ENCODE peak calls at places on chromosomes 5 and 9, in ten cellular contexts. One of them, this sample, is unnamed.

GRCh38 chr5:139453683-139454567 is 8.6 kb downstream of the ECSCR start:
- DNase-seq in KG1: no peak
- DNase-seq in aorta: peak
- DNase-seq in iris pigment epithelial cell: no peak
- DNase-seq in stimulated activated CD8-positive, alpha-beta memory T cell treated with anti-CD3 and anti-CD28 coated beads, Interleukin-12 subunit alpha, Interleukin-12 subunit beta, amount 100 ng/mL, for 1 hour: no peak
- DNase-seq in stimulated activated naive CD4-positive, alpha-beta T cell: no peak
- DNase-seq in HS-27A: no peak
- DNase-seq in foreskin melanocyte: no peak
- DNase-seq in immature natural killer cell: peak
- DNase-seq in astrocyte of the spinal cord: no peak
- DNase-seq in this sample: no peak

GRCh38 chr5:77282337-77283027 is 72.0 kb downstream of the PDE8B start:
- DNase-seq in KG1: no peak
- DNase-seq in aorta: no peak
- DNase-seq in iris pigment epithelial cell: peak
- DNase-seq in stimulated activated CD8-positive, alpha-beta memory T cell treated with anti-CD3 and anti-CD28 coated beads, Interleukin-12 subunit alpha, Interleukin-12 subunit beta, amount 100 ng/mL, for 1 hour: no peak
- DNase-seq in stimulated activated naive CD4-positive, alpha-beta T cell: no peak
- DNase-seq in HS-27A: no peak
- DNase-seq in foreskin melanocyte: no peak
- DNase-seq in immature natural killer cell: no peak
- DNase-seq in astrocyte of the spinal cord: peak
- DNase-seq in this sample: no peak

GRCh38 chr5:172484664-172485063 is 30.3 kb upstream of the SH3PXD2B start:
- DNase-seq in KG1: no peak
- DNase-seq in aorta: peak
- DNase-seq in iris pigment epithelial cell: no peak
- DNase-seq in stimulated activated CD8-positive, alpha-beta memory T cell treated with anti-CD3 and anti-CD28 coated beads, Interleukin-12 subunit alpha, Interleukin-12 subunit beta, amount 100 ng/mL, for 1 hour: no peak
- DNase-seq in stimulated activated naive CD4-positive, alpha-beta T cell: no peak
- DNase-seq in HS-27A: no peak
- DNase-seq in foreskin melanocyte: no peak
- DNase-seq in immature natural killer cell: no peak
- DNase-seq in astrocyte of the spinal cord: no peak
- DNase-seq in this sample: no peak

GRCh38 chr9:120183615-120184014 is 396.4 kb downstream of the CDK5RAP2 start:
- DNase-seq in KG1: no peak
- DNase-seq in aorta: no peak
- DNase-seq in iris pigment epithelial cell: no peak
- DNase-seq in stimulated activated CD8-positive, alpha-beta memory T cell treated with anti-CD3 and anti-CD28 coated beads, Interleukin-12 subunit alpha, Interleukin-12 subunit beta, amount 100 ng/mL, for 1 hour: no peak
- DNase-seq in stimulated activated naive CD4-positive, alpha-beta T cell: no peak
- DNase-seq in HS-27A: no peak
- DNase-seq in foreskin melanocyte: no peak
- DNase-seq in immature natural killer cell: no peak
- DNase-seq in astrocyte of the spinal cord: no peak
- DNase-seq in this sample: no peak

GRCh38 chr9:91843093-91843492 is 106.9 kb downstream of the ROR2 start:
- DNase-seq in KG1: no peak
- DNase-seq in aorta: no peak
- DNase-seq in iris pigment epithelial cell: no peak
- DNase-seq in stimulated activated CD8-positive, alpha-beta memory T cell treated with anti-CD3 and anti-CD28 coated beads, Interleukin-12 subunit alpha, Interleukin-12 subunit beta, amount 100 ng/mL, for 1 hour: no peak
- DNase-seq in stimulated activated naive CD4-positive, alpha-beta T cell: no peak
- DNase-seq in HS-27A: no peak
- DNase-seq in foreskin melanocyte: no peak
- DNase-seq in immature natural killer cell: no peak
- DNase-seq in astrocyte of the spinal cord: no peak
- DNase-seq in this sample: peak

GRCh38 chr9:6405371-6405770 is 7.6 kb upstream of the UHRF2 start:
- DNase-seq in KG1: no peak
- DNase-seq in aorta: no peak
- DNase-seq in iris pigment epithelial cell: no peak
- DNase-seq in stimulated activated CD8-positive, alpha-beta memory T cell treated with anti-CD3 and anti-CD28 coated beads, Interleukin-12 subunit alpha, Interleukin-12 subunit beta, amount 100 ng/mL, for 1 hour: no peak
- DNase-seq in stimulated activated naive CD4-positive, alpha-beta T cell: no peak
- DNase-seq in HS-27A: no peak
- DNase-seq in foreskin melanocyte: no peak
- DNase-seq in immature natural killer cell: no peak
- DNase-seq in astrocyte of the spinal cord: no peak
- DNase-seq in this sample: no peak

GRCh38 chr9:6351757-6352156 is 23.6 kb downstream of the TPD52L3 start:
- DNase-seq in KG1: no peak
- DNase-seq in aorta: no peak
- DNase-seq in iris pigment epithelial cell: no peak
- DNase-seq in stimulated activated CD8-positive, alpha-beta memory T cell treated with anti-CD3 and anti-CD28 coated beads, Interleukin-12 subunit alpha, Interleukin-12 subunit beta, amount 100 ng/mL, for 1 hour: no peak
- DNase-seq in stimulated activated naive CD4-positive, alpha-beta T cell: no peak
- DNase-seq in HS-27A: no peak
- DNase-seq in foreskin melanocyte: no peak
- DNase-seq in immature natural killer cell: no peak
- DNase-seq in astrocyte of the spinal cord: no peak
- DNase-seq in this sample: no peak

GRCh38 chr5:124746916-124747769 is 704 bp upstream of the ZNF608 start:
- DNase-seq in KG1: peak
- DNase-seq in aorta: peak
- DNase-seq in iris pigment epithelial cell: peak
- DNase-seq in stimulated activated CD8-positive, alpha-beta memory T cell treated with anti-CD3 and anti-CD28 coated beads, Interleukin-12 subunit alpha, Interleukin-12 subunit beta, amount 100 ng/mL, for 1 hour: no peak
- DNase-seq in stimulated activated naive CD4-positive, alpha-beta T cell: no peak
- DNase-seq in HS-27A: no peak
- DNase-seq in foreskin melanocyte: peak
- DNase-seq in immature natural killer cell: no peak
- DNase-seq in astrocyte of the spinal cord: peak
- DNase-seq in this sample: peak

GRCh38 chr9:23669776-23670175 is 156.3 kb downstream of the ELAVL2 start:
- DNase-seq in KG1: no peak
- DNase-seq in aorta: no peak
- DNase-seq in iris pigment epithelial cell: no peak
- DNase-seq in stimulated activated CD8-positive, alpha-beta memory T cell treated with anti-CD3 and anti-CD28 coated beads, Interleukin-12 subunit alpha, Interleukin-12 subunit beta, amount 100 ng/mL, for 1 hour: no peak
- DNase-seq in stimulated activated naive CD4-positive, alpha-beta T cell: no peak
- DNase-seq in HS-27A: no peak
- DNase-seq in foreskin melanocyte: no peak
- DNase-seq in immature natural killer cell: no peak
- DNase-seq in astrocyte of the spinal cord: no peak
- DNase-seq in this sample: no peak

GRCh38 chr9:92275541-92275940 is 18.0 kb downstream of the IARS1 start:
- DNase-seq in KG1: no peak
- DNase-seq in aorta: no peak
- DNase-seq in iris pigment epithelial cell: peak
- DNase-seq in stimulated activated CD8-positive, alpha-beta memory T cell treated with anti-CD3 and anti-CD28 coated beads, Interleukin-12 subunit alpha, Interleukin-12 subunit beta, amount 100 ng/mL, for 1 hour: no peak
- DNase-seq in stimulated activated naive CD4-positive, alpha-beta T cell: no peak
- DNase-seq in HS-27A: no peak
- DNase-seq in foreskin melanocyte: no peak
- DNase-seq in immature natural killer cell: no peak
- DNase-seq in astrocyte of the spinal cord: no peak
- DNase-seq in this sample: no peak

GRCh38 chr5:137122558-137122957 is 376.6 kb downstream of the SPOCK1 start:
- DNase-seq in KG1: no peak
- DNase-seq in aorta: no peak
- DNase-seq in iris pigment epithelial cell: no peak
- DNase-seq in stimulated activated CD8-positive, alpha-beta memory T cell treated with anti-CD3 and anti-CD28 coated beads, Interleukin-12 subunit alpha, Interleukin-12 subunit beta, amount 100 ng/mL, for 1 hour: no peak
- DNase-seq in stimulated activated naive CD4-positive, alpha-beta T cell: no peak
- DNase-seq in HS-27A: no peak
- DNase-seq in foreskin melanocyte: no peak
- DNase-seq in immature natural killer cell: no peak
- DNase-seq in astrocyte of the spinal cord: no peak
- DNase-seq in this sample: no peak

GRCh38 chr5:176387384-176387925 is 943 bp downstream of the NOP16 start:
- DNase-seq in KG1: no peak
- DNase-seq in aorta: peak
- DNase-seq in iris pigment epithelial cell: no peak
- DNase-seq in stimulated activated CD8-positive, alpha-beta memory T cell treated with anti-CD3 and anti-CD28 coated beads, Interleukin-12 subunit alpha, Interleukin-12 subunit beta, amount 100 ng/mL, for 1 hour: no peak
- DNase-seq in stimulated activated naive CD4-positive, alpha-beta T cell: no peak
- DNase-seq in HS-27A: no peak
- DNase-seq in foreskin melanocyte: peak
- DNase-seq in immature natural killer cell: no peak
- DNase-seq in astrocyte of the spinal cord: no peak
- DNase-seq in this sample: no peak

GRCh38 chr9:2214707-2215106 is 199.6 kb downstream of the SMARCA2 start:
- DNase-seq in KG1: no peak
- DNase-seq in aorta: no peak
- DNase-seq in iris pigment epithelial cell: no peak
- DNase-seq in stimulated activated CD8-positive, alpha-beta memory T cell treated with anti-CD3 and anti-CD28 coated beads, Interleukin-12 subunit alpha, Interleukin-12 subunit beta, amount 100 ng/mL, for 1 hour: no peak
- DNase-seq in stimulated activated naive CD4-positive, alpha-beta T cell: no peak
- DNase-seq in HS-27A: no peak
- DNase-seq in foreskin melanocyte: no peak
- DNase-seq in immature natural killer cell: no peak
- DNase-seq in astrocyte of the spinal cord: no peak
- DNase-seq in this sample: no peak

GRCh38 chr5:23314827-23315226 is 192.6 kb upstream of the PRDM9 start:
- DNase-seq in KG1: no peak
- DNase-seq in aorta: no peak
- DNase-seq in iris pigment epithelial cell: peak
- DNase-seq in stimulated activated CD8-positive, alpha-beta memory T cell treated with anti-CD3 and anti-CD28 coated beads, Interleukin-12 subunit alpha, Interleukin-12 subunit beta, amount 100 ng/mL, for 1 hour: no peak
- DNase-seq in stimulated activated naive CD4-positive, alpha-beta T cell: no peak
- DNase-seq in HS-27A: no peak
- DNase-seq in foreskin melanocyte: no peak
- DNase-seq in immature natural killer cell: no peak
- DNase-seq in astrocyte of the spinal cord: peak
- DNase-seq in this sample: no peak

GRCh38 chr5:112419596-112420110 is 576 bp upstream of the EPB41L4A start:
- DNase-seq in KG1: no peak
- DNase-seq in aorta: peak
- DNase-seq in iris pigment epithelial cell: peak
- DNase-seq in stimulated activated CD8-positive, alpha-beta memory T cell treated with anti-CD3 and anti-CD28 coated beads, Interleukin-12 subunit alpha, Interleukin-12 subunit beta, amount 100 ng/mL, for 1 hour: no peak
- DNase-seq in stimulated activated naive CD4-positive, alpha-beta T cell: no peak
- DNase-seq in HS-27A: no peak
- DNase-seq in foreskin melanocyte: peak
- DNase-seq in immature natural killer cell: peak
- DNase-seq in astrocyte of the spinal cord: peak
- DNase-seq in this sample: peak

GRCh38 chr5:153543288-153543687 is 52.8 kb downstream of the GRIA1 start:
- DNase-seq in KG1: no peak
- DNase-seq in aorta: no peak
- DNase-seq in iris pigment epithelial cell: peak
- DNase-seq in stimulated activated CD8-positive, alpha-beta memory T cell treated with anti-CD3 and anti-CD28 coated beads, Interleukin-12 subunit alpha, Interleukin-12 subunit beta, amount 100 ng/mL, for 1 hour: no peak
- DNase-seq in stimulated activated naive CD4-positive, alpha-beta T cell: no peak
- DNase-seq in HS-27A: no peak
- DNase-seq in foreskin melanocyte: no peak
- DNase-seq in immature natural killer cell: no peak
- DNase-seq in astrocyte of the spinal cord: no peak
- DNase-seq in this sample: no peak

GRCh38 chr5:157926953-157927352 is 68.0 kb upstream of the CLINT1 start:
- DNase-seq in KG1: no peak
- DNase-seq in aorta: no peak
- DNase-seq in iris pigment epithelial cell: no peak
- DNase-seq in stimulated activated CD8-positive, alpha-beta memory T cell treated with anti-CD3 and anti-CD28 coated beads, Interleukin-12 subunit alpha, Interleukin-12 subunit beta, amount 100 ng/mL, for 1 hour: no peak
- DNase-seq in stimulated activated naive CD4-positive, alpha-beta T cell: no peak
- DNase-seq in HS-27A: no peak
- DNase-seq in foreskin melanocyte: no peak
- DNase-seq in immature natural killer cell: no peak
- DNase-seq in astrocyte of the spinal cord: no peak
- DNase-seq in this sample: no peak

GRCh38 chr5:113330533-113331200 is 104.1 kb downstream of the TSSK1B start:
- DNase-seq in KG1: no peak
- DNase-seq in aorta: no peak
- DNase-seq in iris pigment epithelial cell: peak
- DNase-seq in stimulated activated CD8-positive, alpha-beta memory T cell treated with anti-CD3 and anti-CD28 coated beads, Interleukin-12 subunit alpha, Interleukin-12 subunit beta, amount 100 ng/mL, for 1 hour: no peak
- DNase-seq in stimulated activated naive CD4-positive, alpha-beta T cell: no peak
- DNase-seq in HS-27A: no peak
- DNase-seq in foreskin melanocyte: peak
- DNase-seq in immature natural killer cell: peak
- DNase-seq in astrocyte of the spinal cord: peak
- DNase-seq in this sample: no peak

GRCh38 chr5:121870489-121870888 is 18.8 kb downstream of the FTMT start:
- DNase-seq in KG1: no peak
- DNase-seq in aorta: no peak
- DNase-seq in iris pigment epithelial cell: peak
- DNase-seq in stimulated activated CD8-positive, alpha-beta memory T cell treated with anti-CD3 and anti-CD28 coated beads, Interleukin-12 subunit alpha, Interleukin-12 subunit beta, amount 100 ng/mL, for 1 hour: no peak
- DNase-seq in stimulated activated naive CD4-positive, alpha-beta T cell: no peak
- DNase-seq in HS-27A: no peak
- DNase-seq in foreskin melanocyte: peak
- DNase-seq in immature natural killer cell: no peak
- DNase-seq in astrocyte of the spinal cord: peak
- DNase-seq in this sample: no peak

This sample was measured in sciatic nerve.